ENCODE peak calls at places on chromosomes 7 and 10, in seven cellular contexts. O is IMR-90, C is H9, W is neuronal stem cell, D is H1, X is mesenchymal stem cell, E is trophoblast cell. I is an unnamed sample.

GRCh38 chr7:75611557-75612178 is 119.5 kb downstream of the SPDYE5 start:
- DNase-seq in O (no peak), C (peak; percentile 83), W (peak; percentile 8), D (no peak), X (no peak), E (no peak), I (peak; percentile 74)

GRCh38 chr7:48179631-48180030 is 8.4 kb downstream of the ABCA13 start:
- DNase-seq in O (no peak), C (no peak), W (no peak), D (no peak), X (no peak), E (no peak), I (no peak)

GRCh38 chr7:27032843-27033242 is 63.0 kb downstream of the HOXA1 start:
- DNase-seq in O (peak; percentile 13), C (no peak), W (no peak), D (no peak), X (peak; percentile 36), E (no peak), I (no peak)

GRCh38 chr10:63586048-63586447 is 64.8 kb downstream of the REEP3 start:
- DNase-seq in O (no peak), C (no peak), W (no peak), D (no peak), X (no peak), E (no peak), I (no peak)

GRCh38 chr10:60140681-60141632 is 234.6 kb upstream of the CCDC6 start:
- DNase-seq in O (peak; percentile 13), C (peak; percentile 84), W (peak; percentile 77), D (no peak), X (peak; percentile 90), E (no peak), I (peak; percentile 97)

GRCh38 chr7:143410523-143411004 is 1.9 kb upstream of the EPHA1 start:
- DNase-seq in O (peak; percentile 72), C (peak; percentile 83), W (no peak), D (peak; percentile 53), X (no peak), E (no peak), I (peak; percentile 27)

GRCh38 chr7:87505122-87505521 is 29.6 kb upstream of the ABCB4 start:
- DNase-seq in O (peak; percentile 3), C (no peak), W (no peak), D (no peak), X (peak; percentile 48), E (no peak), I (no peak)

GRCh38 chr7:151237244-151238189 is 5.2 kb downstream of the CHPF2 start:
- DNase-seq in O (no peak), C (no peak), W (no peak), D (no peak), X (no peak), E (no peak), I (no peak)

GRCh38 chr7:70040971-70041766 is 442.9 kb downstream of the AUTS2 start:
- DNase-seq in O (no peak), C (no peak), W (no peak), D (no peak), X (peak; percentile 13), E (no peak), I (peak; percentile 30)

GRCh38 chr7:142626420-142627035 is 122.7 kb upstream of the PRSS1 start:
- DNase-seq in O (peak; percentile 15), C (peak; percentile 84), W (peak; percentile 45), D (no peak), X (peak; percentile 7), E (peak; percentile 73), I (peak; percentile 78)

GRCh38 chr7:22219036-22219435 is 137.9 kb downstream of the RAPGEF5 start:
- DNase-seq in O (no peak), C (no peak), W (no peak), D (no peak), X (peak; percentile 6), E (no peak), I (no peak)

GRCh38 chr10:20271490-20271889 is 455.3 kb downstream of the PLXDC2 start:
- DNase-seq in O (no peak), C (no peak), W (no peak), D (no peak), X (peak; percentile 40), E (peak; percentile 2), I (peak; percentile 57)

GRCh38 chr10:92156874-92157273 is 134.0 kb downstream of the CPEB3 start:
- DNase-seq in O (peak; percentile 39), C (no peak), W (no peak), D (no peak), X (peak; percentile 53), E (no peak), I (no peak)

GRCh38 chr10:67666416-67667043 is 29.5 kb downstream of the CTNNA3 start:
- DNase-seq in O (peak; percentile 30), C (no peak), W (no peak), D (no peak), X (peak; percentile 24), E (no peak), I (peak; percentile 42)

GRCh38 chr10:112986791-112987190 is 36.7 kb downstream of the TCF7L2 start:
- DNase-seq in O (no peak), C (no peak), W (no peak), D (no peak), X (no peak), E (peak; percentile 27), I (peak; percentile 49)

GRCh38 chr10:129709101-129709500 is 242.1 kb downstream of the MGMT start:
- DNase-seq in O (no peak), C (no peak), W (no peak), D (no peak), X (no peak), E (no peak), I (no peak)

GRCh38 chr10:24479806-24480205 is 243.9 kb downstream of the ARHGAP21 start:
- DNase-seq in O (no peak), C (no peak), W (no peak), D (no peak), X (no peak), E (no peak), I (no peak)

GRCh38 chr7:34748244-34749039 is 90.4 kb downstream of the NPSR1 start:
- DNase-seq in O (peak; percentile 12), C (peak; percentile 38), W (no peak), D (no peak), X (peak; percentile 65), E (peak; percentile 4), I (peak; percentile 73)

GRCh38 chr10:69278446-69278963 is at the start of gene HK1:
- DNase-seq in O (no peak), C (no peak), W (peak; percentile 17), D (no peak), X (peak; percentile 12), E (peak; percentile 72), I (peak; percentile 90)

DNA sequence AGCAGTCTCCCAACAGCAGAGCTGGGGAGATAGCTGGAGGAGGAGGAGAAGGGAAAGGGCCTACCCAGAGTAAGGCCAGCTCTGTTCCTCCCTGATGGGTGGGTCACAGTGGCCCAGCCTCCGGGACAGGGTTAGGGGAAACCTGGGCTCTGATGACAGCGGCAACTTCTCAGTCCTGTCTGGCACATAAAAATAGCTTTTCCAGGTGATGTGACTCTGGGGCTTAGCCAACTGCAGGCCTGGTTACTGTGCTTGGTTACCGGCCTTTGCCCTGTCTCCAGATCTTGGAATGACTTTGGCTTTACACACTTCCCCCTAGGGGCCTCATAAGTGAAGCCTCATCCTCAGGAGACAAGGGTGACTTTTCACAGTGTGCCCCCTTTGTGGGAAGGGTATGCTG is 11.9 kb upstream of the HILPDA start:
- DNase-seq in O (no peak), C (no peak), W (no peak), D (no peak), X (no peak), E (no peak), I (no peak)
- H3K4ac ChIP-seq in O (no peak overlapping the region), C (no peak overlapping the region), W (no peak overlapping the region), D (no peak overlapping the region), X (no peak overlapping the region), E (no peak overlapping the region), I (no peak overlapping the region)

DNA sequence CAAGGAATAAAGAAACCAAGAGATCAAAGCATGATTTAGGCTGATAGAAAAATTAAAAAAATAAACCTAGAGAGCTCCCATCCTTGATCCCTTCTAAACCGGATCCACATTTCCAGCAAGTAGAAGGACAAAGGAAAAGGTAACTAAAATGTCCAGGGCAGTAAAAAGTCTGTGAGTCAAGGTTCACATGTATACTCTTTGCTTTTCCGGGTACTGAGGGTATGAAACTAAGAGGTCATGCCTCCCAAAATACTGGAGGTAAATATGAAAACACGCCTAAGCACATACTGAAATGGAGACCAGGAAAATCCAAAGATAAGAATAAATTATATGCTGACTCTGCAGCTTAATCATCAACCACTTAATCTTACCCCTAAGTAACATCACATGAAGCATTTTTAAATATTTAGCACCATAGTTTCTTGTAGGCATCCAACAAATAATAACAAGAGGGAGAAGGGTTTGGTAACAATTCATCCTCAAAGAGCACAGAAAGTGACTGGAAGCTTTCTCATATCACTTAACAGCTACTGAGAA is 35.4 kb downstream of the JAZF1 start:
- DNase-seq in O (no peak), C (no peak), W (no peak), D (no peak), X (no peak), E (no peak), I (no peak)
- H3K4ac ChIP-seq in O (no peak overlapping the region), C (no peak overlapping the region), W (no peak overlapping the region), D (no peak overlapping the region), X (no peak overlapping the region), E (no peak overlapping the region), I (no peak overlapping the region)

DNA sequence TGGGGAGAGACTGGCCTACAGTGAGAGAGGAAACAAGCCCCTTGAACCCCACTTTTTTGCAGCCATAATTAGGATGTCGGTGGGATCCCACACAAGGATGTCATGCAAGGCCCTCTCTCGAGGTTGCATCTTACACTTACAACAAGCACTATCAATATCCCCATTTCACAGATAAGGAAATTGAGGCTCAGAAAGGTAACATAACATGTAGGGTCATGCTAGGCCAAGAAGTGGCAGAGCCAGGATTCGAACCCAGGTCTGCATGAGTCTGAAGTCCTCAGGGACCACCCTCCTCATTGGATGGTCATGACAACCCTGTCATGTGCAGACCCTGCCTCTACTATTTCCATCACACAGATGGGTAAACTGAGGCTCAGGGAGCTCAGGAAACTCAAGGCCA is 123.5 kb downstream of the C10orf105 start:
- DNase-seq in O (no peak), C (no peak), W (no peak), D (no peak), X (no peak), E (no peak), I (no peak)
- H3K4ac ChIP-seq in O (no peak overlapping the region), C (no peak overlapping the region), W (no peak overlapping the region), D (no peak overlapping the region), X (no peak overlapping the region), E (no peak overlapping the region), I (no peak overlapping the region)

DNA sequence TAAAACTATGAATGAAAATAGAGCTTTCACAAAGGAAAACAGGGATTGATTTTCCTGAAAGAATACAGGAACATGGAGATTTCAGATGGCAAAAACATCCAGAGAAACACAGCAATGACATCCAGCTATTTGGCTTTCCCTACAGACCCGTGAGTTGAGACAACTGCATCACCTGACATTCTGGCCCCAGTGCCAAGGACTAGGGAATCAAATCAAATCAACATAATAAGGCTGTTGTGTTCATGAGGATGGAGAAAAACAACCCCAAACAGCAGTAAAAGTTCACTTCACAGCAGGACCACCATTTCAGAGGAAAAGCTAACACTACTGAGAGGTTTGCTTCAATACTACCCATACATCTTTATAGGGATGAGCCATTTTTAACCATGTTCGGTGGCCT is 25.5 kb downstream of the ETV1 start:
- DNase-seq in O (no peak), C (no peak), W (no peak), D (no peak), X (no peak), E (no peak), I (no peak)
- H3K4ac ChIP-seq in O (no peak overlapping the region), C (no peak overlapping the region), W (no peak overlapping the region), D (no peak overlapping the region), X (no peak overlapping the region), E (no peak overlapping the region), I (no peak overlapping the region)

GRCh38 chr10:6227346-6227745 is 24.6 kb downstream of the PFKFB3 start:
- DNase-seq in O (no peak), C (no peak), W (no peak), D (no peak), X (no peak), E (no peak), I (no peak)
- H3K4ac ChIP-seq in O (no peak overlapping the region), C (no peak overlapping the region), W (no peak overlapping the region), D (no peak overlapping the region), X (no peak overlapping the region), E (no peak overlapping the region), I (no peak overlapping the region)

I was measured in mesendoderm.